ENCODE peak calls at places on chromosome 12, in five cellular contexts. Q, X, C, Y and I are unnamed samples.

GRCh38 chr12:66273147-66273546 is 29.1 kb upstream of the HELB start:
- DNase-seq in Q (no peak), X (no peak), C (no peak), Y (no peak), I (no peak)

GRCh38 chr12:51972849-51973273 is 21.4 kb downstream of the ACVR1B start:
- DNase-seq in Q (no peak), X (no peak), C (no peak), Y (peak; percentile 48), I (no peak)

GRCh38 chr12:27521066-27521465 is 2.9 kb upstream of the PPFIBP1 start:
- DNase-seq in Q (no peak), X (no peak), C (no peak), Y (peak; percentile 19), I (peak; percentile 27)

GRCh38 chr12:53096089-53096741 is 1.3 kb upstream of the IGFBP6 start:
- DNase-seq in Q (no peak), X (no peak), C (no peak), Y (no peak), I (peak; percentile 43)

GRCh38 chr12:75322464-75322863 is 7.7 kb downstream of the CAPS2 start:
- DNase-seq in Q (no peak), X (no peak), C (no peak), Y (no peak), I (no peak)

GRCh38 chr12:132651444-132652100 is 33.0 kb downstream of the P2RX2 start:
- DNase-seq in Q (no peak), X (no peak), C (no peak), Y (no peak), I (no peak)

GRCh38 chr12:25982416-25982815 is 23.9 kb downstream of the RASSF8 start:
- DNase-seq in Q (no peak), X (no peak), C (no peak), Y (no peak), I (no peak)

GRCh38 chr12:34333337-34333736 is 311.0 kb downstream of the ALG10 start:
- DNase-seq in Q (no peak), X (no peak), C (no peak), Y (peak; percentile 73), I (no peak)

GRCh38 chr12:3150820-3151590 is 73.8 kb downstream of the TSPAN9 start:
- DNase-seq in Q (no peak), X (no peak), C (no peak), Y (no peak), I (peak; percentile 44)

GRCh38 chr12:31603546-31604009 is 12.6 kb upstream of the DENND5B start:
- DNase-seq in Q (no peak), X (no peak), C (peak; percentile 79), Y (no peak), I (no peak)

GRCh38 chr12:85835810-85836715 is at the start of gene RASSF9:
- DNase-seq in Q (peak; percentile 10), X (no peak), C (no peak), Y (no peak), I (no peak)

GRCh38 chr12:45644521-45644920 is 85.0 kb upstream of the ARID2 start:
- DNase-seq in Q (no peak), X (no peak), C (no peak), Y (no peak), I (no peak)

GRCh38 chr12:89486231-89486630 is 38.4 kb downstream of the GALNT4 start:
- DNase-seq in Q (no peak), X (no peak), C (no peak), Y (no peak), I (no peak)

GRCh38 chr12:116318738-116319050 is 41.2 kb upstream of the MED13L start:
- DNase-seq in Q (no peak), X (no peak), C (no peak), Y (no peak), I (no peak)
- TF ChIP-seq ATF2 in Q (no peak), X (no peak), C (no peak), Y (no peak), I (no peak)

DNA sequence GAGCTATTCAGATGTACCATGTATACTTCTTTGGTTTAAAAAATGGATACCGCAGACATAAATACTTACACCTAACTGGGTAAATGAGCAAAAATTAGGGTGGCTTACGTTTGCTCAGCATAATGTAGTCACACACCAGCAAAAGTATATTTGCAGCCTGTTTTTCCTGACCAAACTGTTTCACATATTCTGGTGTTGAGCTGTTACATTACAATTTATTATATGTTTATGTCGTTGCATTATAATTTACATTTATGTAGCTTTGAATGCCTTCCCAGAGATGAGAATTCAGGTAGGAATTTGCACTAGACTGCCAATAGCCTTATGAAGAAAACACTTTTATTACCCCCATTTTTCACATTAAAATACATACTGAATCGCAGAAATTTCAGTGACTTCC is 183.3 kb downstream of the PTPRO start:
- DNase-seq in Q (no peak), X (no peak), C (no peak), Y (no peak), I (no peak)
- TF ChIP-seq ATF2 in Q (no peak), X (no peak), C (no peak), Y (no peak), I (no peak)

GRCh38 chr12:70698345-70698744 is 61.1 kb upstream of the PTPRB start:
- DNase-seq in Q (no peak), X (no peak), C (no peak), Y (no peak), I (no peak)

GRCh38 chr12:70695361-70696023 is 58.3 kb upstream of the PTPRB start:
- DNase-seq in Q (no peak), X (no peak), C (no peak), Y (no peak), I (no peak)

GRCh38 chr12:70691018-70691672 is 53.9 kb upstream of the PTPRB start:
- DNase-seq in Q (no peak), X (no peak), C (no peak), Y (no peak), I (no peak)

GRCh38 chr12:70686907-70687306 is 49.7 kb upstream of the PTPRB start:
- DNase-seq in Q (no peak), X (no peak), C (no peak), Y (no peak), I (no peak)

GRCh38 chr12:70692681-70693288 is 55.6 kb upstream of the PTPRB start:
- DNase-seq in Q (no peak), X (no peak), C (no peak), Y (peak; percentile 12), I (no peak)
- TF ChIP-seq ATF2 in Q (no peak), X (no peak), C (no peak), Y (no peak), I (no peak)

DNA sequence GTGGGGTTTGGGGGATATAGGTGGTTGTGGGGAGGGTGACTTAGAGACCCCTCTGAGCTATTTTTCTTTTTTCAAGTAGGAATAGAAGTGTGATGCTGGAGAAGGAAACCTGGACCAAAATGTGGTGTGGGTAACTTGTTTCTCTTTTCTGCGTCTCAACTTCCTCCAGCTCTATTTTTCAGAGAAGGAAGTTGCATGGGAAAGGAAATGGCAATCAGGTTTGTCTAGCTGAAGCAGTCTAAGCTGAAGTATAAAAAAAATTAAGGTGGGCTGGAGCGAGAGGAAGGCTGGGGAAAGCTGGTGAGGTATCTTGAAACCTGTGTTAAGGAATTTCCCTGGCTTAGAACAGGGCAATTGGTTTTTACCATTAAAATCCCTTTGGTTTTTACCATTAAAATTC is 34.2 kb upstream of the NINJ2 start:
- DNase-seq in Q (no peak), X (no peak), C (no peak), Y (no peak), I (no peak)
- TF ChIP-seq ATF2 in Q (no peak), X (no peak), C (no peak), Y (no peak), I (no peak)

GRCh38 chr12:32918890-32919791 is 22.6 kb upstream of the PKP2 start:
- DNase-seq in Q (peak; percentile 37), X (no peak), C (no peak), Y (peak; percentile 19), I (no peak)

GRCh38 chr12:32917094-32917611 is 20.6 kb upstream of the PKP2 start:
- DNase-seq in Q (no peak), X (no peak), C (no peak), Y (no peak), I (no peak)

GRCh38 chr12:32921397-32921796 is 24.8 kb upstream of the PKP2 start:
- DNase-seq in Q (no peak), X (no peak), C (no peak), Y (no peak), I (no peak)

GRCh38 chr12:32922546-32923297 is 26.1 kb upstream of the PKP2 start:
- DNase-seq in Q (no peak), X (no peak), C (no peak), Y (no peak), I (no peak)

GRCh38 chr12:32920506-32921085 is 24.0 kb upstream of the PKP2 start:
- DNase-seq in Q (no peak), X (no peak), C (no peak), Y (no peak), I (no peak)
- TF ChIP-seq ATF2 in Q (no peak), X (no peak), C (no peak), Y (no peak), I (no peak)

GRCh38 chr12:14394317-14395058 is 29.0 kb downstream of the ATF7IP start:
- DNase-seq in Q (peak; percentile 69), X (no peak), C (peak; percentile 65), Y (peak; percentile 46), I (no peak)
- TF ChIP-seq ATF2 in Q (no peak), X (no peak), C (no peak), Y (no peak), I (no peak)

DNA sequence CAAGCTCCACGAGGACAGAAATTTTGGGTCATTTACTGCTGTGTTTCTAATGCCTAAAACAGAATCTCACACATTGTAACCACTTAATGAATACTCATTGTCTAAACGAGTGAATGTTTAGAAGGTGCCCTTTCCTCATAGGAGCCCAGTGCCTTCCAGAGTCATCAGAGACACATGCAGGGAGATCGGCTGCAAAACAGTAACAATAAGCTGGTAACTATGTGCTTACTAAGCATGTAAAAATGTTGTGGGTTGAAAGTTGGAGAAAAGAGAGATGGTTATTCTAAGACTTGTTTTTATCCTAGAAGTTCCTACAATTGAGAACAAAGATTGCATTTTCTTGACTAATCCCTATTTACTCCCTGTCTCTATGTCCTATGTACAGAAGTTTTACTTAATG is 7.4 kb downstream of the TESPA1 start:
- DNase-seq in Q (no peak), X (no peak), C (no peak), Y (no peak), I (no peak)
- TF ChIP-seq ATF2 in Q (no peak), X (no peak), C (no peak), Y (no peak), I (no peak)

GRCh38 chr12:1928439-1929121 is 10.1 kb upstream of the CACNA2D4 start:
- DNase-seq in Q (no peak), X (no peak), C (no peak), Y (no peak), I (no peak)
- TF ChIP-seq ATF2 in Q (no peak), X (no peak), C (no peak), Y (no peak), I (no peak)